ENCODE peak calls at places on chromosomes 2 and 18, in six cellular contexts. L, P, Z, I, G and M are unnamed samples.

GRCh38 chr18:55007582-55007981 is 48.3 kb upstream of the CCDC68 start:
- DNase-seq in G (no peak), P (no peak), Z (no peak), I (no peak), L (no peak), M (no peak)

GRCh38 chr2:44560352-44560751 is 198.6 kb downstream of the CAMKMT start:
- DNase-seq in Z (peak), P (no peak), G (peak), L (peak), I (no peak), M (no peak)

GRCh38 chr2:197884252-197884651 is 79.9 kb downstream of the PLCL1 start:
- DNase-seq in G (no peak), I (no peak), L (no peak), P (no peak), Z (no peak), M (no peak)

GRCh38 chr2:160200921-160201320 is 849 bp upstream of the ITGB6 start:
- DNase-seq in I (no peak), G (no peak), L (no peak), P (no peak), Z (no peak), M (no peak)

GRCh38 chr2:168594778-168595177 is 138.7 kb downstream of the CERS6 start:
- DNase-seq in L (peak), G (no peak), I (no peak), P (no peak), Z (no peak), M (no peak)

GRCh38 chr2:230871361-230872150 is 6.8 kb downstream of the ITM2C start:
- DNase-seq in L (no peak), I (peak), P (no peak), G (no peak), Z (no peak), M (no peak)

GRCh38 chr18:364221-364620 is 96.4 kb upstream of the THOC1 start:
- DNase-seq in Z (no peak), P (no peak), G (no peak), I (no peak), L (no peak), M (peak)

GRCh38 chr2:201261471-201261870 is 1.1 kb downstream of the CASP8 start:
- DNase-seq in I (peak), G (no peak), L (peak), Z (no peak), P (no peak), M (no peak)

DNA sequence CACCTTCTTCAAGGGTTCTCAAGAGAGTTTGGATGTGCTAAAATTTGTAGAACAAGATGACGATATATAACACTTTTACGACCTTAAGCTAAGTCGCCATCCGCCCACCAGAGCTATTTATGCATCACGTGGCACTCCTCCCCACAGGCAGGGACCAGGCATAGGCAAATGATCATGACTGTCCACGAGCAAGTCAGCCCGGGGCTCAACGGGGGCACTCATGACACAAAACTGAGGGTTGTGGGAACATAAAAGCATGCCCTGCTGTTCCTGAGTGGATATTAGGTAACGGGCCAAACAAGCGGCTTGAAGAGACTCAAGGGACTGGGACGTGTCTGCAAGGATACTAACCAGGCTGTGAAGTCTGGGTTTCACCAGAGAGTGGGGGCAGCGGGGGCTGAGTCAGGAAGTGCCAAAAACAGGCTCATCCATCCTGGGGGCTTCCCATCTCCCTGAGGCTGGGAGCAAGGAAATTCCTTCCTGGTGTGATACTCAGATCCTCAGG is 58.1 kb downstream of the FAM178B start:
- DNase-seq in Z (no peak), L (no peak), P (no peak), I (peak), G (no peak), M (no peak)
- H3K4me3 ChIP-seq in Z (peak), L (no peak), P (no peak), I (peak), G (no peak), M (no peak)

GRCh38 chr18:22507055-22507454 is 89.3 kb upstream of the CTAGE1 start:
- DNase-seq in G (no peak), L (no peak), P (no peak), Z (no peak), I (no peak), M (no peak)

GRCh38 chr18:22515250-22515649 is 97.5 kb upstream of the CTAGE1 start:
- DNase-seq in P (no peak), G (no peak), L (no peak), I (no peak), Z (no peak), M (no peak)

GRCh38 chr18:22514655-22515054 is 96.9 kb upstream of the CTAGE1 start:
- DNase-seq in I (no peak), P (no peak), Z (no peak), L (no peak), G (no peak), M (no peak)

GRCh38 chr18:22509423-22509822 is 91.7 kb upstream of the CTAGE1 start:
- DNase-seq in L (no peak), P (no peak), Z (no peak), I (no peak), G (no peak), M (no peak)

DNA sequence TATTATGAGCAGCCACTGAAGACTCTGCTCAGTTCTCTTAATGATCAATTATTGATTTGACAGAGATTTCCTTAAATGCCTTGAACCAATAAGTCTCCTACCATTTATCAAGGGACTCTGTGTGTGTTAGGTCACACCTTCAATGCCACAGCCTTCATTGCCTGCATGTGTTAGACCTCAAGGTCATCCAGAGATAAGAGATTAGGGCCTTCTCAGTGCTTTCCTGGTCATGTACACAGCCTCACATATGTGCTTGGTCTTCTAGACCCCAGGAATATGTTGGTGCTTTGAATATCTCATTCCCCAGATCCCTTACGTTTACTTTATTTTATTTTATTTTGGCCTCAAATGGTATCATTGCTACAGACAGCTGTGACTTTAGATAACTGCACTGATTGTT is 93.0 kb upstream of the CTAGE1 start:
- DNase-seq in L (no peak), I (no peak), G (peak), Z (no peak), P (no peak), M (no peak)
- TF ChIP-seq CTCF in L (no peak), I (no peak), G (no peak), Z (no peak), P (no peak), M (no peak)

GRCh38 chr2:102499558-102499957 is 26.5 kb downstream of the SLC9A4 start:
- DNase-seq in L (no peak), P (no peak), I (no peak), Z (no peak), G (no peak), M (no peak)
- H3K4me3 ChIP-seq in L (no peak), P (no peak), I (no peak), Z (no peak), G (no peak), M (no peak)

GRCh38 chr2:239360421-239361310 is 40.2 kb downstream of the HDAC4 start:
- DNase-seq in P (no peak), Z (no peak), L (no peak), G (no peak), I (no peak), M (no peak)

GRCh38 chr2:239362497-239362896 is 38.3 kb downstream of the HDAC4 start:
- DNase-seq in G (no peak), Z (no peak), I (no peak), L (no peak), P (no peak), M (no peak)

GRCh38 chr2:239360008-239360407 is 40.8 kb downstream of the HDAC4 start:
- DNase-seq in L (no peak), P (no peak), I (no peak), G (no peak), Z (peak), M (no peak)

GRCh38 chr2:239359194-239359912 is 41.5 kb downstream of the HDAC4 start:
- DNase-seq in L (no peak), P (no peak), G (no peak), I (no peak), Z (no peak), M (no peak)

GRCh38 chr2:239361311-239361642 is 39.5 kb downstream of the HDAC4 start:
- DNase-seq in P (no peak), G (no peak), L (no peak), I (no peak), Z (no peak), M (no peak)
- TF ChIP-seq CTCF in P (peak), G (no peak), L (no peak), I (peak), Z (no peak), M (peak)

GRCh38 chr2:153715218-153715617 is 156.5 kb upstream of the GALNT13 start:
- DNase-seq in P (no peak), G (no peak), I (no peak), L (no peak), Z (no peak), M (no peak)
- H3K4me3 ChIP-seq in P (no peak), G (no peak), I (no peak), L (no peak), Z (no peak), M (no peak)

DNA sequence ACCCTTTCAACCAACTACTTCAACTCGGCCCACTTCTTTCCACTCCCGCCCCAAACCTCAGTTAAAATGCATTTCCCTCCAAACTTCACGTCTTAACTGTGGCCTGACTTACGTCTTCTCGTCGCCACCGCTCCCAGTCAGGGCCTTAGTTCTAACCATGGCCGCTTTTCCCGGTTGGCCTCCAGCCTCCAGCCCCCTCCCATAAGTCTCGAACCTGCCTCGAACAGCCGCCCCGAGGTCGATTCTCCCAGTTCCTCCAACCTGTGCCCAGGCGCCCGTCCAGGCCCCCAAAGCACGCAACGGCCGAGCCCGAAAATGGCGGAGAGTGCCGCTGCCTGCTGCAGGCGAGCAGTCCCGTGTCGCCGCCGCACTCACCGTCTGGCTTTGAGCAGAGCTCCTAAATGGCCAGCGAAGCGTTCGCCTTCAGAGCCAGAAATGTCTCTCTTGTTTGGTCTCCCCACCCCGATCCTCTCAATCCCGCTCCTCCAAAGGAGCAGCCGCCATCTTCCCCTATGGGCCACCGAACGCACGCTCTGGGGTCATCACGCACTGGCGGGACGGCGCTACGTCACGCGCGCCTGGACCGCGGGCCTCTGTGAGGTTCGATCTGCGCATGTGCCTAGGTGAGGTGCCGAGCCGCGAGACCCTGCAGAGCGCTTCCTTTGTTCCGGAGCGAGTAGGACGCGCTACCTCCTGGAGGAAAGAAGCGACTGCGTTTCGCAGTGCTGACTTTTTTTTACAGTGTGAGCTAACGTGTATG is at the start of gene WDR33:
- DNase-seq in P (peak), I (peak), Z (peak), L (peak), G (peak), M (peak)
- TF ChIP-seq CTCF in P (peak), I (peak), Z (no peak), L (no peak), G (no peak), M (no peak)